ENCODE peak calls at places on chromosome 4, in seven cellular contexts. K is nephron progenitor cell, M is H9, G is endodermal cell, Y is HepG2, U is HCT116, N is ovary. T is an unnamed sample.

GRCh38 chr4:182975806-182976205 is 58.6 kb upstream of the DCTD start:
- DNase-seq in K (no peak), M (no peak), G (no peak), Y (no peak), U (peak; percentile 50), N (no peak), T (no peak)

GRCh38 chr4:16794816-16795445 is 103.5 kb downstream of the LDB2 start:
- DNase-seq in K (peak; percentile 67), M (peak; percentile 74), G (peak; percentile 92), Y (peak; percentile 63), U (peak; percentile 34), N (peak; percentile 15), T (peak; percentile 27)

GRCh38 chr4:148834804-148835598 is 392.8 kb upstream of the NR3C2 start:
- DNase-seq in K (no peak), M (no peak), G (no peak), Y (no peak), U (no peak), N (no peak), T (no peak)

GRCh38 chr4:144594471-144594986 is 51.4 kb upstream of the HHIP start:
- DNase-seq in K (no peak), M (no peak), G (no peak), Y (no peak), U (no peak), N (no peak), T (no peak)

GRCh38 chr4:105474110-105474518 is 252 bp upstream of the PPA2 start:
- DNase-seq in K (peak; percentile 90), M (peak; percentile 88), G (no peak), Y (no peak), U (no peak), N (peak; percentile 78), T (peak; percentile 91)

GRCh38 chr4:113825272-113825671 is 63.7 kb upstream of the CAMK2D start:
- DNase-seq in K (no peak), M (no peak), G (no peak), Y (no peak), U (no peak), N (no peak), T (peak; percentile 10)

GRCh38 chr4:95660719-95661118 is 111.9 kb upstream of the UNC5C start:
- DNase-seq in K (no peak), M (no peak), G (no peak), Y (no peak), U (no peak), N (no peak), T (no peak)

GRCh38 chr4:244471-244870 is 60.8 kb downstream of the ZNF732 start:
- DNase-seq in K (peak; percentile 8), M (peak; percentile 27), G (peak; percentile 74), Y (peak; percentile 21), U (peak; percentile 12), N (no peak), T (peak; percentile 44)

GRCh38 chr4:138175337-138175794 is 66.8 kb downstream of the SLC7A11 start:
- DNase-seq in K (no peak), M (no peak), G (no peak), Y (no peak), U (no peak), N (no peak), T (peak; percentile 19)

GRCh38 chr4:153222162-153222789 is 18.0 kb downstream of the TRIM2 start:
- DNase-seq in K (peak; percentile 49), M (peak; percentile 82), G (peak; percentile 88), Y (no peak), U (no peak), N (peak; percentile 60), T (peak; percentile 64)

GRCh38 chr4:137545461-137545861 is 13.2 kb upstream of the PCDH18 start:
- DNase-seq in K (no peak), M (no peak), G (no peak), Y (no peak), U (no peak), N (no peak), T (no peak)

GRCh38 chr4:106565727-106566126 is 197.1 kb upstream of the GIMD1 start:
- DNase-seq in K (no peak), M (no peak), G (no peak), Y (no peak), U (no peak), N (no peak), T (no peak)

GRCh38 chr4:98030059-98030458 is 113.2 kb downstream of the STPG2 start:
- DNase-seq in K (no peak), M (no peak), G (no peak), Y (no peak), U (no peak), N (no peak), T (no peak)

GRCh38 chr4:98026362-98026761 is 116.9 kb downstream of the STPG2 start:
- DNase-seq in K (no peak), M (no peak), G (no peak), Y (no peak), U (no peak), N (no peak), T (no peak)

GRCh38 chr4:98027827-98028226 is 115.4 kb downstream of the STPG2 start:
- DNase-seq in K (no peak), M (no peak), G (peak; percentile 42), Y (no peak), U (peak; percentile 64), N (no peak), T (no peak)
- TF ChIP-seq CTCF in K (peak; percentile 23), M (peak; percentile 53), G (peak; percentile 68), Y (no peak), U (peak; percentile 26), N (no peak), T (no peak)

DNA sequence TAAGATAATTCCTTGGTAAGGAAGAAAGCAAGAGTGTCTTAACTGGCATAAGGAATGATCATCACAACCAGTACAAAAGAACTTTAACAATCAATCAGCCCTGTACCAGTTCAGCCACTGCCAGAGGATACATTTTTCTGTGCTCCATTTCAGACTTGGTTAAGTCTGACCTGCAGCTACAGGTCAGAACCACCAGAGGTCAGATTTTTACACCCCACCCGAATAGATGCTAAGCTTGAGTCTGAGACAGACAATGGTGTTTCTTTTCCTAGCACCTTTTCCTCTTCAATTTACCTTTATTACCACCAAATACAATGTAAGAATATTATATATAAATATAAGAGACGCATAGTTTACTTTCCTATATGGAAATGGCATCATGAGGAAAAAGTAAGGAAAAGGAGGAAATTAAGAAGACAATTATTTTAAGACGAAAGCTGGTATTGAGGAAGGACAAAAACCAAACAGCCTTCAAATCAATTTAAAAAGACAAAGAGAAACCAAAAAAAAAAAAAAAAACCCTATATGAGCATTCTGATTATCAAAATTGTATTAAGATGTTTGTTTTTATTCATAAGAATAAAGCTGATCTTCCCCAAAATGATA is 215.3 kb upstream of the TTC29 start:
- DNase-seq in K (peak; percentile 28), M (peak; percentile 40), G (peak; percentile 65), Y (peak; percentile 24), U (peak; percentile 36), N (no peak), T (no peak)
- TF ChIP-seq CTCF in K (peak; percentile 84), M (peak; percentile 82), G (peak; percentile 91), Y (peak; percentile 69), U (peak; percentile 80), N (peak; percentile 61), T (peak; percentile 73)

GRCh38 chr4:41455215-41455614 is 82.7 kb upstream of the LIMCH1 start:
- DNase-seq in K (no peak), M (peak; percentile 43), G (peak; percentile 65), Y (no peak), U (no peak), N (no peak), T (no peak)

GRCh38 chr4:41452484-41453225 is 85.3 kb upstream of the LIMCH1 start:
- DNase-seq in K (no peak), M (no peak), G (no peak), Y (no peak), U (no peak), N (no peak), T (no peak)

GRCh38 chr4:41458689-41459088 is 79.3 kb upstream of the LIMCH1 start:
- DNase-seq in K (no peak), M (no peak), G (no peak), Y (no peak), U (no peak), N (no peak), T (no peak)

GRCh38 chr4:41456559-41457101 is 81.3 kb upstream of the LIMCH1 start:
- DNase-seq in K (no peak), M (no peak), G (no peak), Y (no peak), U (no peak), N (no peak), T (no peak)

GRCh38 chr4:41454393-41454792 is 83.6 kb upstream of the LIMCH1 start:
- DNase-seq in K (no peak), M (no peak), G (no peak), Y (no peak), U (no peak), N (no peak), T (no peak)
- TF ChIP-seq CTCF in K (no peak), M (no peak), G (no peak), Y (no peak), U (no peak), N (no peak), T (no peak)

GRCh38 chr4:15202481-15202880 is 200.2 kb downstream of the CPEB2 start:
- DNase-seq in K (no peak), M (no peak), G (no peak), Y (no peak), U (no peak), N (no peak), T (no peak)

GRCh38 chr4:15194520-15194919 is 192.2 kb downstream of the CPEB2 start:
- DNase-seq in K (no peak), M (no peak), G (no peak), Y (no peak), U (no peak), N (no peak), T (no peak)

GRCh38 chr4:15201782-15202181 is 199.5 kb downstream of the CPEB2 start:
- DNase-seq in K (no peak), M (no peak), G (no peak), Y (no peak), U (no peak), N (no peak), T (no peak)

GRCh38 chr4:15198070-15198727 is 195.9 kb downstream of the CPEB2 start:
- DNase-seq in K (no peak), M (peak; percentile 43), G (peak; percentile 65), Y (no peak), U (no peak), N (no peak), T (no peak)

DNA sequence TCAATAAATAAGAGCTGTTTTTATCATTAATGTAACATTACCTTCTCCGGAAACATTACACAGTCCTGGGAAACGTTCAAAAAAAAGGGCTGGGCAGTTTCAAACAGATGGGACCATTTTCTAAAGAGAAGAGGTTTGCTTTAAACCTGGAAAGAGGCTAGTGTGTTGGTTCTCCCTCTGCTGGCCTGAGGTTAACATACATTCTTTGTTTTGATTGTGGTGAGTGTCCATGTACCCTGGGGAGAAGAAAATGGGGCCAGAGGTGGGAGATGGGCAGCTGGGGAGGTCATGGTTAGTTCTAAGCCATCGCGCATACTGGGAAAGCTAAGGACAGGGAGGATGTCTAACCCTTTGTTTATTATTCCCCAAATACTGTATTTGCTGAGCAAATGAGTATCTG is 194.7 kb downstream of the CPEB2 start:
- DNase-seq in K (peak; percentile 12), M (peak; percentile 53), G (peak; percentile 75), Y (peak; percentile 23), U (no peak), N (no peak), T (no peak)
- TF ChIP-seq CTCF in K (peak; percentile 39), M (peak; percentile 69), G (peak; percentile 77), Y (peak; percentile 54), U (peak; percentile 6), N (no peak), T (peak; percentile 10)

DNA sequence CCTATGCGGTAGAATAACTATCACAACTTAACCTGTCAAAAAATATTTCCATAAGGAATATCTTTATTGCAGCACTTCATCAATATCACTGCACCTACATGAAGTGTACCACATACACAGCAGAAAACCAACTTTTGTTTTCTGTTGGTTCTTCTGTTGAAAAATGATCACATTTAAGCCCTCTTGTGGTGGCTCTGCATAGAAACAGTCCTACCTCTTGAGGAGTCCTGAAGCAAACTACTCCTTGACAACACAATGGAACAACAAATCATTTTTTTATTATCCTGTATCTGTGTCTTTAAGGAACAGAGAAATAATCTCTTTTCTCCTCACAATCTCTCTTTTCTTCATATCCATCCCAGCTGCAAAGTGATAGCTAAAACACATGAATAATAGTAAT is 39.8 kb upstream of the ATOH1 start:
- DNase-seq in K (no peak), M (no peak), G (no peak), Y (peak; percentile 7), U (peak; percentile 43), N (no peak), T (no peak)
- TF ChIP-seq CTCF in K (peak; percentile 51), M (peak; percentile 71), G (peak; percentile 86), Y (no peak), U (peak; percentile 38), N (no peak), T (no peak)

T was measured in transverse colon.